ENCODE peak calls at places on chromosomes 4 and X, in eight cellular contexts. P, G, L, X, U, J, F and O are unnamed samples.

GRCh38 chr4:16843831-16844508 is 54.5 kb downstream of the LDB2 start:
- DNase-seq in P (no peak), G (no peak), L (no peak), X (no peak), U (no peak), J (no peak), F (no peak), O (no peak)

GRCh38 chr4:98568896-98569663 is 89.3 kb downstream of the TSPAN5 start:
- DNase-seq in P (no peak), G (no peak), L (no peak), X (no peak), U (peak), J (no peak), F (no peak), O (no peak)

GRCh38 chr4:136731025-136731424 is 801.3 kb downstream of the PCDH18 start:
- DNase-seq in P (no peak), G (no peak), L (no peak), X (no peak), U (no peak), J (no peak), F (no peak), O (no peak)

GRCh38 chrX:65688403-65688881 is 21.0 kb downstream of the MSN start:
- DNase-seq in P (no peak), G (no peak), L (no peak), X (no peak), U (no peak), J (no peak), F (no peak), O (no peak)

GRCh38 chrX:124529786-124530185 is 183.4 kb downstream of the SH2D1A start:
- DNase-seq in P (no peak), G (no peak), L (no peak), X (no peak), U (no peak), J (no peak), F (no peak), O (no peak)

GRCh38 chrX:151178746-151179145 is 2.4 kb downstream of the GPR50 start:
- DNase-seq in P (no peak), G (no peak), L (no peak), X (no peak), U (no peak), J (no peak), F (no peak), O (no peak)

GRCh38 chr4:159013692-159014091 is 89.2 kb upstream of the RAPGEF2 start:
- DNase-seq in P (no peak), G (no peak), L (no peak), X (no peak), U (no peak), J (no peak), F (no peak), O (no peak)

GRCh38 chr4:18566970-18567799 is 545.6 kb upstream of the LCORL start:
- DNase-seq in P (no peak), G (no peak), L (no peak), X (no peak), U (no peak), J (no peak), F (no peak), O (no peak)

GRCh38 chrX:31126205-31126604 is 54.4 kb upstream of the FTHL17 start:
- DNase-seq in P (no peak), G (no peak), L (no peak), X (no peak), U (no peak), J (no peak), F (no peak), O (no peak)